ENCODE peak calls at places on chromosomes 11 and 22, in six cellular contexts. G is HS-5, X is lower lobe of right lung, N is cardiac fibroblast, Y is KBM-7, P is T-helper 2 cell. Z is an unnamed sample.

GRCh38 chr11:12070446-12071267 is 39.7 kb upstream of the MICAL2 start:
- DNase-seq in N (peak; percentile 30), X (no peak), Y (no peak), P (peak; percentile 23), G (no peak), Z (no peak)

GRCh38 chr11:33634291-33634834 is 66.3 kb downstream of the C11orf91 start:
- DNase-seq in Y (no peak), G (peak; percentile 77), X (no peak), P (no peak), N (peak; percentile 82), Z (no peak)

GRCh38 chr11:3089236-3090061 is 32.2 kb upstream of the CARS1 start:
- DNase-seq in P (no peak), N (no peak), Y (no peak), X (no peak), G (no peak), Z (no peak)

GRCh38 chr22:32480238-32480637 is 5.6 kb downstream of the FBXO7 start:
- DNase-seq in Y (no peak), X (no peak), N (no peak), P (peak; percentile 32), G (no peak), Z (no peak)

GRCh38 chr11:13277719-13278619 is at the start of gene BMAL1:
- DNase-seq in P (peak; percentile 51), X (peak; percentile 84), G (no peak), Y (peak; percentile 33), N (peak; percentile 14), Z (peak; percentile 40)

GRCh38 chr11:59643390-59643789 is 25.4 kb downstream of the PATL1 start:
- DNase-seq in N (no peak), P (no peak), Y (no peak), G (no peak), X (no peak), Z (no peak)

GRCh38 chr11:123562829-123563228 is 91.6 kb downstream of the SCN3B start:
- DNase-seq in X (no peak), G (no peak), Y (no peak), P (no peak), N (no peak), Z (no peak)

GRCh38 chr11:76244311-76245061 is 38.2 kb upstream of the WNT11 start:
- DNase-seq in Y (no peak), N (no peak), G (no peak), X (peak; percentile 27), P (no peak), Z (no peak)

GRCh38 chr11:17428930-17429329 is 40.5 kb upstream of the KCNJ11 start:
- DNase-seq in G (no peak), N (no peak), X (no peak), P (no peak), Y (no peak), Z (no peak)

GRCh38 chr11:45412521-45412920 is 126.4 kb upstream of the SYT13 start:
- DNase-seq in P (no peak), G (no peak), N (no peak), X (no peak), Y (no peak), Z (no peak)

GRCh38 chr22:37218771-37219411 is 6.6 kb upstream of the SSTR3 start:
- DNase-seq in G (no peak), Y (peak; percentile 67), X (no peak), N (no peak), P (peak; percentile 86), Z (no peak)

GRCh38 chr11:67344264-67344663 is 9.1 kb downstream of the POLD4 start:
- DNase-seq in X (no peak), P (peak; percentile 51), Y (peak; percentile 30), G (no peak), N (no peak), Z (no peak)

GRCh38 chr11:67312187-67313021 is 9.1 kb downstream of the SSH3 start:
- DNase-seq in Y (peak; percentile 85), X (peak; percentile 67), N (no peak), P (peak; percentile 76), G (no peak), Z (peak; percentile 87)

GRCh38 chr11:9506489-9507343 is 45.9 kb downstream of the ZNF143 start:
- DNase-seq in P (peak; percentile 80), Y (peak; percentile 81), X (peak; percentile 55), N (peak; percentile 89), G (peak; percentile 60), Z (peak; percentile 81)

Z was measured in Calu3.